ENCODE peak calls at places on chromosomes 13 and 19, in ten cellular contexts. Y is Peyer's patch, L is GM12865, A is body of pancreas, V is PC-9, Q is neural progenitor cell, O is esophagus squamous epithelium, R is PC-3, C is prostate gland, E is transverse colon. D is an unnamed sample.

GRCh38 chr19:3509566-3509989 is 3.5 kb downstream of the FZR1 start:
- DNase-seq in Y (no peak), A (no peak), L (no peak), C (no peak), O (no peak), Q (no peak), V (no peak), E (no peak), R (peak), D (peak)

GRCh38 chr13:103351035-103351828 is 285.0 kb upstream of the SLC10A2 start:
- DNase-seq in O (no peak), V (no peak), Y (no peak), C (no peak), L (no peak), Q (peak), R (peak), E (peak), A (peak), D (no peak)

GRCh38 chr13:63449549-63449948 is 2033.9 kb upstream of the PCDH20 start:
- DNase-seq in O (no peak), V (no peak), C (no peak), R (no peak), E (no peak), L (no peak), A (no peak), Q (no peak), Y (no peak), D (no peak)

GRCh38 chr13:40179882-40180281 is 486.6 kb downstream of the FOXO1 start:
- DNase-seq in V (no peak), A (peak), L (no peak), O (no peak), C (no peak), R (no peak), Y (no peak), E (no peak), Q (no peak), D (no peak)

GRCh38 chr19:49677232-49677881 is at the start of gene PRMT1:
- DNase-seq in Q (no peak), C (no peak), A (no peak), Y (peak), L (peak), V (no peak), R (peak), E (peak), O (no peak), D (no peak)

GRCh38 chr19:43743059-43743458 is 11.7 kb downstream of the SMG9 start:
- DNase-seq in A (no peak), C (no peak), E (no peak), Q (no peak), O (no peak), R (no peak), Y (no peak), V (no peak), L (no peak), D (no peak)

GRCh38 chr19:29247912-29248311 is 35.0 kb upstream of the UQCRFS1 start:
- DNase-seq in V (no peak), R (no peak), O (no peak), Y (no peak), E (no peak), Q (no peak), A (no peak), C (no peak), L (no peak), D (no peak)

GRCh38 chr19:1069009-1069779 is 2.2 kb downstream of the ARHGAP45 start:
- DNase-seq in A (peak), E (peak), R (no peak), L (peak), Y (peak), O (no peak), Q (no peak), V (no peak), C (no peak), D (no peak)

GRCh38 chr19:37999309-38000213 is 92.6 kb downstream of the SIPA1L3 start:
- DNase-seq in A (peak), R (peak), O (no peak), Y (no peak), V (no peak), L (no peak), E (no peak), Q (no peak), C (no peak), D (peak)

GRCh38 chr13:63438951-63439350 is 2023.3 kb upstream of the PCDH20 start:
- DNase-seq in Q (peak), V (no peak), C (no peak), A (no peak), Y (no peak), R (no peak), O (no peak), L (no peak), E (no peak), D (no peak)

GRCh38 chr13:39370554-39370953 is 232.4 kb downstream of the LHFPL6 start:
- DNase-seq in C (peak), O (no peak), A (no peak), Y (no peak), V (no peak), L (no peak), Q (no peak), R (no peak), E (no peak), D (no peak)

GRCh38 chr13:51953347-51953746 is 57.9 kb downstream of the ATP7B start:
- DNase-seq in E (no peak), L (no peak), A (no peak), V (no peak), Y (no peak), C (no peak), Q (no peak), R (no peak), O (no peak), D (no peak)

GRCh38 chr19:41907994-41908615 is 20.1 kb downstream of the ERFL start:
- DNase-seq in R (no peak), C (no peak), V (no peak), E (no peak), L (no peak), A (no peak), Y (no peak), O (no peak), Q (no peak), D (no peak)

GRCh38 chr19:40576181-40576584 is 490 bp upstream of the SHKBP1 start:
- DNase-seq in Q (peak), A (no peak), C (no peak), L (no peak), Y (no peak), E (no peak), R (no peak), O (no peak), V (no peak), D (no peak)

GRCh38 chr13:98406475-98406874 is 170.4 kb downstream of the STK24 start:
- DNase-seq in E (no peak), A (peak), Q (no peak), C (no peak), Y (no peak), L (no peak), V (no peak), O (no peak), R (no peak), D (no peak)

GRCh38 chr19:52603558-52604207 is 33.6 kb downstream of the ZNF701 start:
- DNase-seq in E (no peak), C (no peak), Q (no peak), Y (no peak), O (no peak), V (no peak), L (no peak), R (no peak), A (no peak), D (no peak)

GRCh38 chr13:29386246-29386645 is 209.2 kb downstream of the SLC7A1 start:
- DNase-seq in L (no peak), E (no peak), O (no peak), Q (no peak), A (no peak), V (no peak), C (no peak), Y (no peak), R (no peak), D (no peak)

GRCh38 chr13:101624210-101624922 is 171.9 kb downstream of the ITGBL1 start:
- DNase-seq in Q (peak), V (peak), L (peak), O (no peak), C (no peak), Y (no peak), R (peak), E (no peak), A (no peak), D (no peak)

GRCh38 chr13:111511805-111512504 is 191.5 kb downstream of the TEX29 start:
- DNase-seq in R (no peak), O (no peak), C (no peak), A (no peak), V (no peak), E (no peak), L (no peak), Q (no peak), Y (no peak), D (no peak)

GRCh38 chr19:16873603-16874002 is 15.2 kb upstream of the F2RL3 start:
- DNase-seq in Y (no peak), E (no peak), L (no peak), A (no peak), C (no peak), O (no peak), R (no peak), Q (no peak), V (no peak), D (no peak)

GRCh38 chr13:113045214-113046007 is 60.2 kb upstream of the F7 start:
- DNase-seq in O (no peak), E (no peak), Y (no peak), C (no peak), A (no peak), V (no peak), L (no peak), R (no peak), Q (no peak), D (no peak)

GRCh38 chr13:26558912-26559485 is 1.5 kb downstream of the WASF3 start:
- DNase-seq in R (no peak), C (no peak), E (no peak), O (no peak), Q (peak), A (no peak), L (no peak), V (no peak), Y (no peak), D (no peak)

GRCh38 chr13:110812111-110812868 is 98.8 kb downstream of the ING1 start:
- DNase-seq in Y (no peak), Q (no peak), O (no peak), R (no peak), V (no peak), A (no peak), C (no peak), L (no peak), E (no peak), D (no peak)

GRCh38 chr19:41427647-41428480 is 690 bp upstream of the B3GNT8 start:
- DNase-seq in Q (peak), A (peak), C (peak), L (no peak), O (no peak), Y (peak), R (no peak), V (no peak), E (peak), D (no peak)

GRCh38 chr13:41492432-41493267 is 35.3 kb downstream of the RGCC start:
- DNase-seq in Q (no peak), R (no peak), Y (no peak), L (peak), A (no peak), O (no peak), V (no peak), C (no peak), E (no peak), D (no peak)

GRCh38 chr19:18346091-18346490 is 5.7 kb downstream of the PGPEP1 start:
- DNase-seq in E (peak), A (no peak), V (no peak), O (no peak), Q (no peak), L (no peak), C (no peak), Y (no peak), R (peak), D (no peak)

GRCh38 chr13:40390290-40391008 is 276.0 kb downstream of the FOXO1 start:
- DNase-seq in R (no peak), Y (no peak), E (no peak), C (no peak), V (no peak), Q (peak), L (no peak), A (no peak), O (no peak), D (no peak)

GRCh38 chr13:76968041-76968440 is 19.7 kb downstream of the ACOD1 start:
- DNase-seq in L (no peak), V (no peak), R (no peak), Q (no peak), Y (no peak), A (no peak), C (no peak), O (no peak), E (no peak), D (no peak)

GRCh38 chr13:99312493-99312883 is 5.3 kb upstream of the GPR183 start:
- DNase-seq in C (no peak), V (no peak), L (peak), O (peak), Y (peak), E (peak), Q (no peak), A (peak), R (no peak), D (peak)

GRCh38 chr19:49475995-49476880 is 2.2 kb downstream of the FLT3LG start:
- DNase-seq in V (no peak), A (no peak), Q (peak), O (no peak), C (no peak), R (no peak), E (no peak), L (peak), Y (no peak), D (no peak)

GRCh38 chr13:50957620-50958019 is 48.0 kb downstream of the RNASEH2B start:
- DNase-seq in R (no peak), Q (no peak), C (no peak), L (no peak), O (no peak), V (no peak), E (no peak), A (no peak), Y (no peak), D (no peak)

GRCh38 chr13:85277753-85278152 is 521.5 kb downstream of the SLITRK6 start:
- DNase-seq in E (no peak), Y (no peak), R (peak), A (no peak), L (no peak), V (peak), O (no peak), Q (no peak), C (no peak), D (no peak)

GRCh38 chr19:35000647-35001501 is 751 bp downstream of the GRAMD1A start:
- DNase-seq in C (peak), A (peak), Y (peak), L (peak), E (peak), V (no peak), R (peak), O (no peak), Q (peak), D (no peak)

GRCh38 chr13:23965346-23965745 is 68.0 kb upstream of the C1QTNF9B start:
- DNase-seq in O (no peak), C (no peak), E (no peak), V (no peak), R (no peak), Q (no peak), A (no peak), L (no peak), Y (no peak), D (no peak)

GRCh38 chr13:99985886-99986527 is 4.4 kb downstream of the ZIC2 start:
- DNase-seq in L (no peak), A (no peak), Y (no peak), V (no peak), E (no peak), R (no peak), Q (peak), C (no peak), O (no peak), D (no peak)

GRCh38 chr13:27636624-27637288 is 15.1 kb downstream of the POLR1D start:
- DNase-seq in C (no peak), R (no peak), Q (no peak), Y (no peak), V (no peak), L (no peak), O (no peak), E (no peak), A (no peak), D (no peak)

GRCh38 chr19:49474545-49474930 is 523 bp downstream of the FLT3LG start:
- DNase-seq in C (no peak), O (no peak), Y (no peak), L (no peak), A (no peak), E (no peak), R (no peak), V (no peak), Q (no peak), D (no peak)

GRCh38 chr19:39212377-39212742 is 8.3 kb upstream of the SYCN start:
- DNase-seq in C (no peak), A (peak), O (no peak), E (peak), Q (peak), Y (peak), R (peak), V (no peak), L (peak), D (no peak)

GRCh38 chr13:114061746-114062145 is 70.7 kb downstream of the RASA3 start:
- DNase-seq in V (no peak), E (no peak), C (no peak), L (no peak), A (no peak), Q (no peak), R (no peak), Y (no peak), O (no peak), D (no peak)

GRCh38 chr19:49554701-49555181 is 25.6 kb downstream of the NOSIP start:
- DNase-seq in R (no peak), O (no peak), L (no peak), Y (peak), A (peak), Q (no peak), E (peak), V (no peak), C (no peak), D (no peak)

GRCh38 chr13:79455331-79455730 is 25.6 kb upstream of the NDFIP2 start:
- DNase-seq in L (no peak), R (peak), O (no peak), E (no peak), A (no peak), Y (no peak), Q (no peak), V (peak), C (no peak), D (no peak)
- H3K4me3 ChIP-seq in L (no peak), R (no peak), O (no peak), E (no peak), A (no peak), Y (no peak), Q (no peak), V (no peak), C (no peak), D (no peak)

DNA sequence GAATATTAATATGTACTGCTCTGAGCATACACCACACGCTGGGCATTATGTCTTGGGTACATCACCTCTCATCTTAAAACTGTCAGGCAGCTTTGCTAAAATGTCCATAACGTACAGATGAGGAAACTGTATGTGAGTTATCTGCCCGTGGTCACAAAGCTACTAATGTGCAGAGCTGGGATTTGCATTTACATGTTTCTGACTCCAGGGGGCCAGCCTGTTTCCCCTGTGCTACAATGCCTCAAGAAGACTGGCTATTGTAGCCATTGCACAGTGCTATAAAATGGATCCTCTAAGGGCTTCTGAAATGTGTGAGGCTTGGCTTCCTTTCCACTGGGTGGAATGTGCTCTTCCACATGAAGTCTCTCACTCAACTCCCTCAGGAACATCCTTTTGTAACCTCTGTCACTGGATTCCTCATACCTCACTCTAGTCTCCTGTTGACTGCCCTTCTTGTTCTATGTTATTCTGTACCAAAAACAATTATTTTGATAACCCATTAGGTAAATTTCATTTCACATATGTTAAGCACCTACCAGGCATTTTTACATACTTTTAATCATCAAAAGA is 95.6 kb upstream of the HTR2A start:
- DNase-seq in A (no peak), E (no peak), O (no peak), L (peak), R (peak), C (no peak), Y (no peak), Q (peak), V (no peak), D (no peak)
- TF ChIP-seq CTCF in A (no peak), E (no peak), O (no peak), L (peak), R (peak), C (no peak), Y (no peak), Q (peak), V (peak), D (peak)

GRCh38 chr13:21234537-21234936 is 58.1 kb downstream of the MRPL57 start:
- DNase-seq in E (no peak), O (no peak), Y (no peak), A (no peak), V (no peak), C (no peak), R (peak), L (no peak), Q (no peak), D (peak)
- H3K4me3 ChIP-seq in E (no peak), O (no peak), Y (no peak), A (no peak), V (no peak), C (no peak), R (peak), L (no peak), Q (no peak), D (no peak)

GRCh38 chr19:36027696-36028095 is 5.0 kb downstream of the CLIP3 start:
- DNase-seq in A (no peak), C (no peak), R (no peak), Y (no peak), E (no peak), V (no peak), Q (no peak), O (no peak), L (no peak), D (no peak)

GRCh38 chr19:36031308-36031707 is 1.4 kb downstream of the CLIP3 start:
- DNase-seq in A (no peak), V (no peak), L (no peak), Q (no peak), Y (no peak), C (no peak), O (no peak), R (no peak), E (no peak), D (no peak)

GRCh38 chr19:36028313-36029041 is 4.2 kb downstream of the CLIP3 start:
- DNase-seq in A (no peak), V (no peak), Q (no peak), R (no peak), L (no peak), C (no peak), Y (no peak), E (no peak), O (no peak), D (no peak)

GRCh38 chr19:36032251-36033104 is at the start of gene CLIP3:
- DNase-seq in Y (no peak), V (no peak), E (peak), Q (peak), A (no peak), C (no peak), L (peak), R (no peak), O (no peak), D (no peak)

GRCh38 chr19:36030264-36031148 is 2.2 kb downstream of the CLIP3 start:
- DNase-seq in Q (no peak), Y (no peak), A (peak), O (no peak), E (no peak), C (no peak), L (peak), R (no peak), V (no peak), D (no peak)
- TF ChIP-seq CTCF in Q (no peak), Y (no peak), A (peak), O (no peak), E (no peak), C (no peak), L (peak), R (peak), V (no peak), D (no peak)

DNA sequence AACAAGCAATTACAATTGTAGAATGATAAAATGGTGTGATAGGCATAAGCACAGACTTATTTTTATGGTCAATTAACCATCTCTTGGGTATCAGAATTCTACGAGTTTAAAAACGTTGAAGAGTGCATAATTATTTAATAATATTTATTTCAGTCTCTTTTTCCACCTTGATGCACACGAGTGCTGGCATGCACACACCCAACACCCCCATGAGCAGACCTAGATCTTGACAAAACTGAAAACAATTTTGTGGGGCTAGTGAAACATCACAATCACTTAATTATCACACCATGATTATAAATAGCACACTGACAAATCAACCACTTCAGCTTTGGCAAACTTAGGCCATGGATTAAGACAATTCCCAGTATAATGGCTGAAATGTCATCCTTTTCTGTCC is 61.0 kb upstream of the RFC3 start:
- DNase-seq in L (no peak), A (no peak), O (no peak), Q (no peak), R (no peak), Y (no peak), E (no peak), C (no peak), V (no peak), D (no peak)
- H3K4me3 ChIP-seq in L (no peak), A (no peak), O (no peak), Q (no peak), R (no peak), Y (no peak), E (no peak), C (no peak), V (no peak), D (no peak)

DNA sequence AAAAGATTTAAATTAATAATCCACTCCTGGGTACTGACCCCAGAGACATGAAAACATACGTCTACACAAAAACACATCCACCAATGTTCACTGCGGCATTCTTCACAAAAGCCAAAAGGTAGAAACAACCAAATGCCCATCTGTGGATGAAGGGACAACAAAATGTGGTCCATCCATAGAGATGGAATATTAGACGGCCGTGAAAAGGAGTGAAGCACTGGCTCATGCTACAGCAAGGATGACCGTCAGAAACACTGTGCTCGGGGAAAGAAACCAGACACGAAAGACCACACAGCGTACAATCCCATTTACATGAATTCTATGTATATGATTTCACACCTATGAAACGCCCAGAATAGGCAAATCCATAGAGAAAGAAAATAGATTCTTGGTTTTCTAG is 6.1 kb downstream of the RDH13 start:
- DNase-seq in C (no peak), Q (no peak), O (no peak), V (no peak), L (no peak), E (no peak), A (no peak), Y (no peak), R (no peak), D (no peak)
- TF ChIP-seq CTCF in C (no peak), Q (no peak), O (no peak), V (no peak), L (no peak), E (no peak), A (no peak), Y (no peak), R (no peak), D (no peak)

GRCh38 chr19:12485571-12485970 is 955 bp upstream of the ZNF709 start:
- DNase-seq in R (no peak), O (no peak), C (no peak), V (no peak), Q (peak), E (no peak), L (no peak), Y (no peak), A (no peak), D (no peak)
- H3K4me3 ChIP-seq in R (peak), O (no peak), C (no peak), V (no peak), Q (no peak), E (no peak), L (no peak), Y (no peak), A (no peak), D (no peak)

D was measured in HFF-Myc.